ENCODE peak calls at places on chromosomes 5 and 9, in ten cellular contexts. Q, R, X, C, U, Z, W, I, F and B are unnamed samples.

GRCh38 chr9:116124472-116125040 is 29.0 kb upstream of the PAPPA start:
- DNase-seq in Q (no peak), R (no peak), X (no peak), C (no peak), U (no peak), Z (peak), W (no peak), I (no peak), F (peak), B (peak)

GRCh38 chr5:17365326-17365725 is 132.7 kb upstream of the TAF11L2 start:
- DNase-seq in Q (no peak), R (no peak), X (no peak), C (no peak), U (no peak), Z (no peak), W (no peak), I (no peak), F (no peak), B (no peak)

GRCh38 chr5:13708906-13709305 is 235.6 kb downstream of the DNAH5 start:
- DNase-seq in Q (no peak), R (no peak), X (no peak), C (no peak), U (no peak), Z (no peak), W (no peak), I (no peak), F (no peak), B (no peak)

GRCh38 chr9:107523539-107523938 is 34.0 kb upstream of the KLF4 start:
- DNase-seq in Q (no peak), R (no peak), X (no peak), C (no peak), U (no peak), Z (no peak), W (no peak), I (no peak), F (no peak), B (no peak)

GRCh38 chr5:177306674-177307543 is 3.3 kb downstream of the PRELID1 start:
- DNase-seq in Q (no peak), R (no peak), X (no peak), C (no peak), U (no peak), Z (peak), W (no peak), I (no peak), F (no peak), B (no peak)

GRCh38 chr5:43313854-43314457 is 744 bp upstream of the HMGCS1 start:
- DNase-seq in Q (no peak), R (no peak), X (no peak), C (no peak), U (no peak), Z (no peak), W (no peak), I (no peak), F (no peak), B (no peak)

GRCh38 chr5:180139731-180140626 is 68.4 kb upstream of the RNF130 start:
- DNase-seq in Q (no peak), R (no peak), X (no peak), C (no peak), U (peak), Z (no peak), W (no peak), I (no peak), F (no peak), B (no peak)

GRCh38 chr5:154211611-154212390 is 21.3 kb downstream of the GALNT10 start:
- DNase-seq in Q (no peak), R (no peak), X (no peak), C (no peak), U (no peak), Z (peak), W (no peak), I (no peak), F (peak), B (peak)

GRCh38 chr9:89463986-89464901 is 33.7 kb downstream of the SEMA4D start:
- DNase-seq in Q (no peak), R (no peak), X (peak), C (no peak), U (peak), Z (no peak), W (no peak), I (no peak), F (no peak), B (no peak)

GRCh38 chr9:112884086-112884485 is 6.6 kb downstream of the SLC46A2 start:
- DNase-seq in Q (no peak), R (no peak), X (no peak), C (no peak), U (no peak), Z (peak), W (no peak), I (no peak), F (peak), B (no peak)

GRCh38 chr9:131679261-131680020 is 60.4 kb downstream of the RAPGEF1 start:
- DNase-seq in Q (no peak), R (no peak), X (no peak), C (no peak), U (no peak), Z (peak), W (no peak), I (no peak), F (no peak), B (no peak)

GRCh38 chr9:76634356-76635054 is 129.7 kb upstream of the PCA3 start:
- DNase-seq in Q (no peak), R (no peak), X (no peak), C (peak), U (no peak), Z (peak), W (peak), I (no peak), F (peak), B (no peak)

GRCh38 chr5:98309785-98310566 is 463.5 kb upstream of the RGMB start:
- DNase-seq in Q (no peak), R (peak), X (no peak), C (no peak), U (peak), Z (peak), W (peak), I (peak), F (peak), B (peak)

GRCh38 chr9:108056083-108056804 is 566.7 kb upstream of the KLF4 start:
- DNase-seq in Q (no peak), R (no peak), X (no peak), C (no peak), U (no peak), Z (peak), W (no peak), I (no peak), F (peak), B (no peak)

GRCh38 chr5:107670028-107670926 is 460 bp downstream of the EFNA5 start:
- DNase-seq in Q (peak), R (no peak), X (no peak), C (peak), U (peak), Z (peak), W (no peak), I (peak), F (peak), B (peak)

GRCh38 chr5:34522599-34523381 is 133.3 kb upstream of the RAI14 start:
- DNase-seq in Q (peak), R (peak), X (peak), C (peak), U (peak), Z (peak), W (peak), I (peak), F (peak), B (peak)

GRCh38 chr5:68047035-68047434 is 168.5 kb upstream of the PIK3R1 start:
- DNase-seq in Q (no peak), R (no peak), X (no peak), C (no peak), U (no peak), Z (peak), W (peak), I (no peak), F (peak), B (peak)

GRCh38 chr5:63255609-63256008 is 677.0 kb downstream of the LRRC70 start:
- DNase-seq in Q (no peak), R (peak), X (no peak), C (no peak), U (no peak), Z (peak), W (no peak), I (peak), F (no peak), B (no peak)

GRCh38 chr9:90905079-90905478 is 103.5 kb downstream of the SYK start:
- DNase-seq in Q (peak), R (no peak), X (no peak), C (no peak), U (no peak), Z (peak), W (no peak), I (no peak), F (no peak), B (no peak)

GRCh38 chr5:96823900-96824351 is 16.2 kb upstream of the ERAP1 start:
- DNase-seq in Q (no peak), R (no peak), X (no peak), C (peak), U (no peak), Z (peak), W (peak), I (no peak), F (peak), B (peak)

GRCh38 chr5:131104169-131104775 is 60.8 kb downstream of the HINT1 start:
- DNase-seq in Q (no peak), R (no peak), X (no peak), C (no peak), U (no peak), Z (peak), W (no peak), I (no peak), F (no peak), B (no peak)

GRCh38 chr9:116592926-116593325 is 94.2 kb upstream of the TRIM32 start:
- DNase-seq in Q (no peak), R (no peak), X (no peak), C (no peak), U (no peak), Z (peak), W (no peak), I (no peak), F (no peak), B (peak)

GRCh38 chr5:76607353-76607871 is 15.8 kb downstream of the F2RL2 start:
- DNase-seq in Q (no peak), R (no peak), X (no peak), C (no peak), U (no peak), Z (no peak), W (no peak), I (no peak), F (peak), B (no peak)

GRCh38 chr9:129052592-129052991 is 16.2 kb downstream of the MIGA2 start:
- DNase-seq in Q (peak), R (no peak), X (no peak), C (no peak), U (no peak), Z (peak), W (no peak), I (no peak), F (no peak), B (no peak)

GRCh38 chr9:99092643-99093491 is 12.0 kb upstream of the TGFBR1 start:
- DNase-seq in Q (no peak), R (no peak), X (no peak), C (no peak), U (peak), Z (no peak), W (no peak), I (no peak), F (no peak), B (no peak)

GRCh38 chr5:135576075-135576599 is 2.7 kb downstream of the CXCL14 start:
- DNase-seq in Q (no peak), R (no peak), X (no peak), C (no peak), U (no peak), Z (no peak), W (no peak), I (no peak), F (peak), B (no peak)

GRCh38 chr5:59798862-59799667 is 94.5 kb downstream of the PDE4D start:
- DNase-seq in Q (peak), R (no peak), X (no peak), C (no peak), U (peak), Z (peak), W (no peak), I (no peak), F (peak), B (no peak)

GRCh38 chr9:94852373-94852772 is 125.9 kb downstream of the AOPEP start:
- DNase-seq in Q (no peak), R (no peak), X (no peak), C (no peak), U (no peak), Z (no peak), W (no peak), I (no peak), F (no peak), B (no peak)

GRCh38 chr5:181234455-181235306 is 9.0 kb downstream of the RACK1 start:
- DNase-seq in Q (no peak), R (no peak), X (no peak), C (no peak), U (no peak), Z (no peak), W (no peak), I (no peak), F (no peak), B (no peak)

GRCh38 chr5:149210968-149211495 is 60.6 kb upstream of the AFAP1L1 start:
- DNase-seq in Q (no peak), R (no peak), X (no peak), C (no peak), U (no peak), Z (no peak), W (no peak), I (no peak), F (no peak), B (no peak)

GRCh38 chr9:5580650-5581049 is 48.3 kb upstream of the RIC1 start:
- DNase-seq in Q (no peak), R (no peak), X (no peak), C (no peak), U (no peak), Z (no peak), W (no peak), I (no peak), F (no peak), B (no peak)

GRCh38 chr9:87801013-87801412 is 75.1 kb downstream of the CTSL start:
- DNase-seq in Q (no peak), R (no peak), X (no peak), C (no peak), U (no peak), Z (no peak), W (no peak), I (no peak), F (no peak), B (no peak)